ENCODE peak calls at places on chromosome 13, in eight cellular contexts. S is CD4-positive, alpha-beta T cell; N is ascending aorta; X is Peyer's patch; B is A549; T is stomach; M is thyroid gland; I is osteoblast. Q is an unnamed sample.
A peak's percentile ranks its signal among the peaks of the same experiment; 100 is the strongest.

GRCh38 chr13:90293793-90294361 is 1053.6 kb upstream of the MIR17HG start:
- DNase-seq in T (no peak), X (no peak), M (no peak), B (no peak), S (no peak), N (no peak), I (no peak), Q (no peak)

GRCh38 chr13:72145383-72145782 is 278.4 kb upstream of the DACH1 start:
- DNase-seq in I (no peak), N (no peak), S (no peak), M (no peak), B (no peak), T (no peak), X (no peak), Q (no peak)

GRCh38 chr13:98333481-98333880 is 156.4 kb upstream of the RNF113B start:
- DNase-seq in B (no peak), I (no peak), T (no peak), N (no peak), X (no peak), S (no peak), M (no peak), Q (no peak)

GRCh38 chr13:92838786-92839185 is 387.8 kb upstream of the GPC6 start:
- DNase-seq in T (no peak), I (peak; percentile 69), B (peak; percentile 0), N (no peak), S (no peak), M (no peak), X (no peak), Q (no peak)

GRCh38 chr13:103935117-103935516 is 868.9 kb upstream of the SLC10A2 start:
- DNase-seq in T (no peak), M (no peak), N (no peak), X (no peak), B (no peak), S (no peak), I (no peak), Q (no peak)

GRCh38 chr13:80755925-80756324 is 415.0 kb upstream of the SPRY2 start:
- DNase-seq in M (peak; percentile 41), T (no peak), B (no peak), N (no peak), S (no peak), I (no peak), X (no peak), Q (no peak)

GRCh38 chr13:109704771-109705628 is 81.4 kb downstream of the IRS2 start:
- DNase-seq in I (no peak), S (no peak), N (peak; percentile 37), X (peak; percentile 66), B (peak; percentile 87), M (peak; percentile 11), T (peak; percentile 57), Q (no peak)

GRCh38 chr13:95049772-95050171 is 251.5 kb downstream of the ABCC4 start:
- DNase-seq in X (no peak), M (no peak), T (no peak), B (no peak), S (no peak), N (no peak), I (no peak), Q (no peak)

GRCh38 chr13:19382111-19382510 is 179.2 kb downstream of the TPTE2 start:
- DNase-seq in X (no peak), S (no peak), N (no peak), M (no peak), T (no peak), I (peak; percentile 44), B (no peak), Q (no peak)

GRCh38 chr13:106011600-106011999 is 523.9 kb downstream of the EFNB2 start:
- DNase-seq in S (no peak), T (no peak), B (no peak), M (no peak), X (no peak), I (no peak), N (no peak), Q (no peak)

GRCh38 chr13:106008540-106008939 is 526.9 kb downstream of the EFNB2 start:
- DNase-seq in T (no peak), B (no peak), S (no peak), N (no peak), X (no peak), I (no peak), M (no peak), Q (no peak)

GRCh38 chr13:106007156-106007555 is 528.3 kb downstream of the EFNB2 start:
- DNase-seq in N (no peak), M (no peak), I (no peak), B (no peak), T (no peak), X (no peak), S (no peak), Q (no peak)

DNA sequence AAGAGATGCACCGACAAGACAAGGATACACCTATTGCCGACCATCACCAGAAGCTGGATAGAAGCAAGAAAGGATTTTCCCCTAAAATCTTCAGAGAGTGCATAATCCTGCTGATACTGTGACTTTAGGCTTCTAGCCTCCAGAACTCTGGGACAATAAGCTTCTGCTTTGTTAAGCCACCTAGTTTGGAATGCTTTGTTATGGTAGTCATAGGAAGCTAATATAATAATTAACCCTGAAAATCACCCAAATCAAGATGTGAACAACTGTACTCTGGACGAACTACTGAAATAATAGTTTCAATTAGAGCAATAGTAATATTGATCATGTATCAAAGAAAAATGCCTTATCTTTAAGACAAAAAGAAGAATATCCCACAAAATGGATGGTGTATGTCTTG is 524.6 kb downstream of the EFNB2 start:
- DNase-seq in T (no peak), M (no peak), S (no peak), N (no peak), B (no peak), X (no peak), I (no peak), Q (no peak)
- TF ChIP-seq CTCF in T (no peak), M (no peak), S (no peak), N (no peak), B (no peak), X (no peak), I (no peak), Q (no peak)

GRCh38 chr13:99953138-99953755 is 18.3 kb downstream of the ZIC5 start:
- DNase-seq in N (no peak), T (no peak), M (no peak), X (no peak), B (no peak), S (no peak), I (no peak), Q (no peak)

GRCh38 chr13:99955107-99955746 is 16.3 kb downstream of the ZIC5 start:
- DNase-seq in M (no peak), B (no peak), S (no peak), X (no peak), I (no peak), T (no peak), N (no peak), Q (no peak)

GRCh38 chr13:99956473-99957349 is 14.9 kb downstream of the ZIC5 start:
- DNase-seq in X (no peak), B (no peak), T (no peak), N (no peak), S (no peak), M (no peak), I (peak; percentile 78), Q (no peak)

GRCh38 chr13:99958402-99959126 is 13.0 kb downstream of the ZIC5 start:
- DNase-seq in S (no peak), X (no peak), M (no peak), I (no peak), T (peak; percentile 16), N (no peak), B (no peak), Q (no peak)

DNA sequence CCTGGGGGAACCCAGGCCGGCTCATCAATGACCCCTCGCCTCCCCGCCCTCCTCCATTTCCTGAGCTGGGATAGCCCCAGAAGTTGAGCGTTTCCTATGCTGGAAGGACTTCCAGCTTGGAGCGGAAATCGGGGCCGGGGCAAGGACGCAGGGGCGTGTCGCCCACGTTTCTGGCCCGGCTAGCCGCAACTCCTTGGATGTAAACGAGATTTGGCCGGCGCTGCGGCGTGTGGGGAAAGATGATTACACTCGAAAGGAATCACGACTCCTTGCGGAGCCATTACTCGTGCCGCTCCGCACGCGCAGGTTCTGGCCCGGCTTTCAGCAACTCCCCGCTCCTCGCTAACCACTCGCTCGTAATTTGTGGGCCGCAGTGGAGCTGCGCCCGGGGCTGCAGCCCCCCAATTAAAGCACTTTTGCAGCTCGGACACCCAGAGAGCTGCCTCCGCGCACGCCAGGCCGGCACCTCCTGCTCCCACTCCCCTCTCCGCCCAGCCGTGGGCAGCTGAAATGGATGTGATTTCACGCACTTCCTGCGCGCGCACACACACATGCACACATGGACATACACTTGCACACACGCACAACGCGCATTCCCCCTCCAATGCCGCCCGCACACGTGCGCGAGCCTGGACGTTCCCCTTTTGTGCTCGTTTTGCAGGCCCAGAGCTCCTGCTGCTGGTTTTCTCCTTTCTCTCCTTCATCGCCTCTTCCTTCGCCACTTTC is 15.7 kb downstream of the ZIC5 start:
- DNase-seq in I (peak; percentile 73), T (no peak), S (no peak), N (no peak), B (no peak), X (no peak), M (no peak), Q (no peak)
- TF ChIP-seq CTCF in I (no peak), T (no peak), S (no peak), N (no peak), B (no peak), X (no peak), M (no peak), Q (no peak)

DNA sequence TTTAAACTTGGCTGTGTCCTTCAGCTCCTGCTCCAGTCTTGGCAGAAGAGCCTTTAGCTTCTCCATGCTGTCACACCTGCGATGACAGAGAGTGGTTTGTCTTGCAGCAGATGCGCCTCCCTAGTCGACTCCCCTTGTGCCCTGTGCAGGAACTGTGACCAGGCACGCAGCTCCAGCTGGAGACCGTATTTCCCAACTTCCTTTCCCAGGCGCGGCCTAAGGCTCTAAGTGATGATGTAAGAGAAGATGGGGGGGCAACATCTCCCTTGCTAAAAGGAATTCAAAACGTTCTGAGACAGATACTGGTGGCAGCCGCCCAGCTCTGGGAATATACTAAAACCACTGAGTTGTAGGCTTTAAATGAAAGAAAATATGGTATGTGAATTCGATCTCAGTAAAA is 16.3 kb downstream of the DCUN1D2 start:
- DNase-seq in S (no peak), B (no peak), I (no peak), T (no peak), X (no peak), N (no peak), M (no peak), Q (no peak)
- TF ChIP-seq CTCF in S (no peak), B (no peak), I (no peak), T (no peak), X (no peak), N (no peak), M (no peak), Q (no peak)

DNA sequence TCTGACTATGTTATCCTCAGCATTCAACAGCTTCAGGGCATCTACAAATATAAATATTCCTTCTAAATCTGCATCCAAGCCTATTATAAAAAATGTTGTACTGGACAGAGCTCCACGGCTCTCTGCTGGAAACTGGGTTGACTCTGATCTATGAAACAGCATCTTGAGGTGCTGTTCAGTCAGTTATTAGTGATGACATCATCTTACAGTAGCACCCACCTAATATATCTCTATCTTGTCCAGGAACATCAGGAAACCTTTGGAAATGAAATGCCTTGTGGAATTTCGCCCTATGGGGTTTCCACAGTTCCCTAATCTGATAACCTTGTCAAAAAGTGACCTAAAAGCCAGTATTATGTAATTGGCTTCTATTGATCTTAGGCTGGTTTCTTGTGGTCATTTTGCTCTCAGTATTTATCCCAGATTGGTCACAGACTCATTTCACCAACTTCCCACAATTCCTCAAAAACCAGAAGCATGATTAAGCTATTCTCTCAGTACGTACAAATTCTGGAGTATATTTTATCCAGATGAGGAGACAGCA is 32.9 kb downstream of the ERICH6B start:
- DNase-seq in M (no peak), N (no peak), T (no peak), X (no peak), B (no peak), I (no peak), S (no peak), Q (no peak)
- TF ChIP-seq CTCF in M (no peak), N (no peak), T (no peak), X (no peak), B (no peak), I (no peak), S (no peak), Q (no peak)

GRCh38 chr13:44271031-44271433 is 102.6 kb upstream of the SERP2 start:
- DNase-seq in S (no peak), M (no peak), T (no peak), N (no peak), B (peak; percentile 49), X (no peak), I (peak; percentile 57), Q (no peak)
- TF ChIP-seq CTCF in S (no peak), M (no peak), T (no peak), N (no peak), B (no peak), X (no peak), I (no peak), Q (no peak)